ENCODE peak calls at places on chromosomes 13 and 19, in five cellular contexts. P is HepG2, D is HCT116, A is H1, F is SK-N-SH. N is an unnamed sample.

GRCh38 chr13:113443991-113444390 is 9.3 kb downstream of the ADPRHL1 start:
- DNase-seq in P (no peak), D (no peak), A (no peak), F (no peak), N (no peak)

GRCh38 chr19:55250262-55251036 is 8.4 kb downstream of the PPP6R1 start:
- DNase-seq in P (no peak), D (no peak), A (no peak), F (no peak), N (no peak)

GRCh38 chr19:45766293-45766918 is 2.6 kb downstream of the SIX5 start:
- DNase-seq in P (no peak), D (no peak), A (no peak), F (peak), N (no peak)

GRCh38 chr19:54606891-54607781 is 13.7 kb downstream of the LILRA1 start:
- DNase-seq in P (no peak), D (no peak), A (no peak), F (no peak), N (peak)

GRCh38 chr19:1823539-1824251 is 11.6 kb upstream of the ATP8B3 start:
- DNase-seq in P (no peak), D (no peak), A (no peak), F (peak), N (no peak)

GRCh38 chr19:35518313-35518712 is 4.9 kb upstream of the DMKN start:
- DNase-seq in P (no peak), D (peak), A (no peak), F (no peak), N (no peak)

GRCh38 chr13:40026741-40027140 is 371.3 kb downstream of the COG6 start:
- DNase-seq in P (no peak), D (no peak), A (no peak), F (no peak), N (peak)

GRCh38 chr19:17687141-17687856 is 855 bp downstream of the UNC13A start:
- DNase-seq in P (no peak), D (no peak), A (peak), F (peak), N (no peak)

GRCh38 chr19:1168877-1169791 is 4.9 kb downstream of the SBNO2 start:
- DNase-seq in P (peak), D (no peak), A (no peak), F (no peak), N (no peak)

GRCh38 chr13:50664961-50665360 is 178.5 kb downstream of the DLEU7 start:
- DNase-seq in P (no peak), D (no peak), A (no peak), F (no peak), N (no peak)

GRCh38 chr13:59111711-59112110 is 1052.0 kb downstream of the DIAPH3 start:
- DNase-seq in P (no peak), D (no peak), A (no peak), F (no peak), N (no peak)

GRCh38 chr19:1884719-1885334 is 469 bp downstream of the ABHD17A start:
- DNase-seq in P (no peak), D (no peak), A (no peak), F (peak), N (no peak)

GRCh38 chr13:60165391-60166099 is 1.8 kb upstream of the DIAPH3 start:
- DNase-seq in P (no peak), D (no peak), A (no peak), F (no peak), N (no peak)

GRCh38 chr19:23283925-23284324 is 33.7 kb upstream of the ZNF724 start:
- DNase-seq in P (peak), D (peak), A (peak), F (peak), N (no peak)

GRCh38 chr19:1856698-1857603 is 6.4 kb downstream of the KLF16 start:
- DNase-seq in P (peak), D (no peak), A (peak), F (peak), N (no peak)

GRCh38 chr13:82867284-82867683 is 1015.0 kb downstream of the SLITRK1 start:
- DNase-seq in P (no peak), D (no peak), A (no peak), F (no peak), N (no peak)

GRCh38 chr13:72430923-72431322 is 296.5 kb downstream of the MZT1 start:
- DNase-seq in P (no peak), D (no peak), A (no peak), F (no peak), N (no peak)

GRCh38 chr19:28294395-28294794 is 918.6 kb downstream of the UQCRFS1 start:
- DNase-seq in P (no peak), D (no peak), A (no peak), F (no peak), N (no peak)

GRCh38 chr13:33158271-33158670 is 127.3 kb downstream of the STARD13 start:
- DNase-seq in P (no peak), D (no peak), A (no peak), F (no peak), N (no peak)
- TF ChIP-seq JUND in P (no peak), D (no peak), A (no peak), F (no peak), N (no peak)

GRCh38 chr19:57244513-57244912 is 4.1 kb downstream of the ZNF805 start:
- DNase-seq in P (no peak), D (no peak), A (no peak), F (no peak), N (no peak)

GRCh38 chr19:57245959-57246358 is 5.5 kb downstream of the ZNF805 start:
- DNase-seq in P (peak), D (no peak), A (no peak), F (no peak), N (no peak)

GRCh38 chr19:57242821-57243220 is 2.4 kb downstream of the ZNF805 start:
- DNase-seq in P (no peak), D (no peak), A (no peak), F (no peak), N (no peak)

GRCh38 chr19:57248646-57249045 is 8.2 kb downstream of the ZNF805 start:
- DNase-seq in P (no peak), D (no peak), A (no peak), F (no peak), N (no peak)

DNA sequence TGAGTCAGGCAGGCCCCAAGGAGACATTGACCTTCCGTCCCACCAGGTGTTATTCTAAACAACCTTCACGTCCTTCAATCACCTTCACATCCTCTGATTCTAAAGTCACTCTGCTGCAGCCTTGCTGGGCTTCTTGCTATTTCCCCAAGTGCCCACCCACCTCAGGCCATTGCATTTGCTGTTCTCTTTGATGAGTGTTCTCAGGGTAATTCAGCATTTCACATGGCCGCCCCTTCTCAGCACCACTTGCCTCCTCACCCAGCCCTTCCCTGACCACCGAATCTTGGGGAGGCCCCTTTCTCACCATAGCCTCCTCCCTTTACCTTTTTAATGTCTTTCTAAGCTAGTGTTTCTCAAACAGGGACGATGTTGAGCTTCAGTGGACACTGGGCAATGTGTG is 4.6 kb downstream of the ZNF805 start:
- DNase-seq in P (no peak), D (no peak), A (no peak), F (no peak), N (no peak)
- TF ChIP-seq JUND in P (no peak), D (no peak), A (no peak), F (no peak), N (no peak)

GRCh38 chr19:18912933-18913332 is 6.3 kb downstream of the COPE start:
- DNase-seq in P (no peak), D (no peak), A (no peak), F (no peak), N (no peak)
- TF ChIP-seq JUND in P (no peak), D (no peak), A (no peak), F (no peak), N (no peak)

GRCh38 chr19:12913011-12913561 is 6.0 kb downstream of the SYCE2 start:
- DNase-seq in P (peak), D (no peak), A (peak), F (peak), N (no peak)
- TF ChIP-seq JUND in P (no peak), D (no peak), A (no peak), F (no peak), N (no peak)

DNA sequence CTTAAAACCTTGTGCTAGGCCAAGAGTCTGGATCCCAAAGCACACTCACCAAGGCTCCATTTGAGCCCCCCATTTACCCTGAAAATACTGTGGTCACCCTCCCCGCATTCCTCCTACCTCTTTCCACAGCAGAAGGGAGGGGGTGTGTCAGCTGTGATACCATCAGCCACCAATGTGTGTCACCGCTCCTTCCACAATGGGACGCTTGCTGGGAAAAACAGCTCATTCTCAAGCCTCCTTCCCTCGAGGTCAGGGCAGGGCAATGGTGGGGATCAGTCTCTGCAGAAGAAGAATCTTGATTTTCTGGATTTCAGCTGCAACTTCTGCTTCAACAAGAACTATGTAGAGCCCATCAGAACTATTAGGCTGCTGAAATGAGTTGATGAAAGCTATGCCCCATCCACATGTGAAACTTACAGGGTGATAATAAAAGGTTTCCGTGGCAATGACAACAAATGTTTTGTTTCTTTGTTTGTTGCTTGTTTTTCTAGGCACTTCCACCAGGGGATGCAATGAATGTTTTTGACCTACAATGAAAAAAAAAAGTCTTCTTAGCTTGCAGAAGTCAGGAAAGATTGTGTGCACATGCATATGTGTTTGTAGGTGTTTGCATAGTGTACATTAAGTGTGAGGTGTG is 26.4 kb upstream of the ZNF507 start:
- DNase-seq in P (no peak), D (peak), A (peak), F (peak), N (no peak)
- TF ChIP-seq JUND in P (no peak), D (no peak), A (no peak), F (no peak), N (no peak)

DNA sequence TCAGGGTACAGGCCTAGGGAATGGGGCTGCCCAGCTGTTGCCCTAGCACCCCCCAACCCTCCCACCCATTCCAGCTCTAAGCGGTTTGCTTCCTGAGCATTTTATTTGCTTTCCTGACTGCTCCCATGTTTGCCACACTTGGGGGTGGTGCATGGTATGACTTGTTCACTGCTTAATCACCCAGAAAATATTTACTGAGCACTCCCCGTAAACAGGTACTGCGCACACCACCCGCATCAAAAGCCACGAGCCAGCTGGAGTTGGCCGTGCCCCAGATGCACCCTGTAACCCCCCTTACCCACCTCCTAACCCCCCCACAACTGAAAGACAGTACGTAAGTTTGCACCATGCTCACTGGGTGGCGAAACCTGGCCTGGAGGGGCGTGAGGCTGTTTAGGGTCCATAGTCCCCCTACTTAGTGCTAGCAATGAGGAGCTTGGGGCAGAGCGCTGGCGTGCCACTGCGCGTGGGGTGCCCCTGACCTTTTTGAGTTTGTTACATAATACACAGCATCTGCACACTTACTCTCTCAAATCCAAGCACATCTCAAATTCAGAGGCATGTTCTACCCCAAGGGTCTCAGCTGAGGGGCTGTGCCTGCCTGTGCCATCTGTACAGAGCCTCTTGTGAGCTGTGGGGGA is 29.8 kb downstream of the DPF1 start:
- DNase-seq in P (peak), D (no peak), A (no peak), F (no peak), N (no peak)
- TF ChIP-seq JUND in P (no peak), D (no peak), A (no peak), F (no peak), N (no peak)

GRCh38 chr19:12937243-12938053 is 961 bp upstream of the CALR start:
- DNase-seq in P (peak), D (no peak), A (peak), F (peak), N (no peak)
- TF ChIP-seq JUND in P (no peak), D (no peak), A (no peak), F (no peak), N (no peak)

DNA sequence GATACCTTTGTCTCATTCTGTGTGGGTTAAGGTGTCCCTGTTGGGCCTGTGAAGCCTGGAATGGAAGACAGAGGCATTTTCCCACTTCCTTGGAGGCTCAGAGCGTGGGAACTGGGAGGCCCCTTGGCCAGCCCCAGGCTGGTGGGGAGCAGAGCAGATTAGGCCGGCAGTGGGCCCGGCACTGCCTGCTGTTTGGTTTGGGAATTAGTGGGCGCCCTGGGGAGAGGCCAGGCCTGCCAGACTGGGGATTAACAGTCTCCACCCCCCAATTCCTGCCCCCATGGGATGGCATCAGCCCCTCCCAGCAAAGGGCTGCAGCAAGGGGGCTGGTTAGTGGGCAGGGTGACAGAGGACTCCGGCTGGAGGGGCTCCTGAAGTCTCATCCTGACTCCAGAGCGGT is 3.1 kb upstream of the BEST2 start:
- DNase-seq in P (no peak), D (no peak), A (no peak), F (peak), N (no peak)
- TF ChIP-seq JUND in P (no peak), D (no peak), A (no peak), F (no peak), N (no peak)

GRCh38 chr19:5030822-5031221 is 61.9 kb downstream of the KDM4B start:
- DNase-seq in P (no peak), D (no peak), A (no peak), F (no peak), N (no peak)
- TF ChIP-seq JUND in P (no peak), D (no peak), A (no peak), F (no peak), N (no peak)